ENCODE peak calls at places on chromosomes 7 and 10, in eight cellular contexts. C, L, I, A, K, R, S and M are unnamed samples.
A peak's percentile ranks its signal among the peaks of the same experiment; 100 is the strongest.

GRCh38 chr7:131899271-131900030 is 343.0 kb upstream of the PODXL start:
- DNase-seq in K (no peak), C (no peak), S (no peak), I (no peak), R (no peak), L (no peak), A (no peak), M (no peak)

GRCh38 chr10:131567279-131568162 is 256.0 kb upstream of the TCERG1L start:
- DNase-seq in L (no peak), C (no peak), A (no peak), I (no peak), S (no peak), R (no peak), K (no peak), M (no peak)

GRCh38 chr10:97882142-97883091 is 32.8 kb downstream of the GOLGA7B start:
- DNase-seq in S (no peak), L (peak; percentile 67), A (no peak), K (no peak), C (no peak), I (no peak), R (peak; percentile 80), M (peak; percentile 83)

GRCh38 chr7:148883233-148884048 is 650 bp downstream of the EZH2 start:
- DNase-seq in C (peak; percentile 48), K (peak; percentile 69), L (no peak), I (peak; percentile 66), R (peak; percentile 21), A (no peak), S (peak; percentile 49), M (no peak)

GRCh38 chr7:131013716-131014115 is 279.7 kb upstream of the KLF14 start:
- DNase-seq in S (no peak), I (no peak), R (no peak), C (no peak), A (no peak), K (no peak), L (no peak), M (no peak)

GRCh38 chr7:36507868-36508440 is 118.3 kb downstream of the ANLN start:
- DNase-seq in A (no peak), L (no peak), R (no peak), C (no peak), I (no peak), K (no peak), S (no peak), M (no peak)

GRCh38 chr7:1025747-1026581 is 18.4 kb upstream of the GPR146 start:
- DNase-seq in C (no peak), A (no peak), S (no peak), I (no peak), K (no peak), R (peak; percentile 97), L (no peak), M (no peak)

GRCh38 chr7:148299335-148299734 is 291.2 kb upstream of the C7orf33 start:
- DNase-seq in S (no peak), R (peak; percentile 6), L (no peak), K (no peak), A (no peak), C (no peak), I (no peak), M (no peak)

GRCh38 chr7:118312966-118313365 is 88.5 kb downstream of the ANKRD7 start:
- DNase-seq in L (no peak), S (no peak), A (no peak), K (no peak), I (no peak), R (no peak), C (no peak), M (no peak)

GRCh38 chr10:24724381-24725228 is 918 bp upstream of the ARHGAP21 start:
- DNase-seq in R (peak; percentile 98), L (peak; percentile 97), C (peak; percentile 97), S (peak; percentile 92), K (peak; percentile 98), A (peak; percentile 76), I (peak; percentile 99), M (peak; percentile 84)

GRCh38 chr7:103766630-103767029 is 222.8 kb downstream of the RELN start:
- DNase-seq in R (no peak), A (no peak), L (peak; percentile 29), S (no peak), K (no peak), I (no peak), C (peak; percentile 40), M (no peak)

GRCh38 chr10:131274133-131274880 is 37.2 kb downstream of the TCERG1L start:
- DNase-seq in C (no peak), S (no peak), I (no peak), A (no peak), R (no peak), L (no peak), K (no peak), M (no peak)

GRCh38 chr10:62384057-62384446 is 9.9 kb downstream of the ZNF365 start:
- DNase-seq in I (no peak), R (no peak), S (no peak), C (peak; percentile 66), L (peak; percentile 62), A (no peak), K (no peak), M (peak; percentile 68)

GRCh38 chr10:29392376-29393021 is 103.6 kb downstream of the LYZL1 start:
- DNase-seq in C (no peak), K (peak; percentile 78), I (peak; percentile 64), R (peak; percentile 46), A (no peak), L (peak; percentile 51), S (no peak), M (peak; percentile 10)
- TF ChIP-seq CTCF in C (peak; percentile 77), K (peak; percentile 90), I (peak; percentile 92), R (peak; percentile 67), A (peak; percentile 65), L (peak; percentile 74), S (peak; percentile 92), M (peak; percentile 88)

GRCh38 chr7:129438281-129438838 is 4.1 kb downstream of the STRIP2 start:
- DNase-seq in C (no peak), K (no peak), S (no peak), L (no peak), I (no peak), R (no peak), A (no peak), M (no peak)
- TF ChIP-seq CTCF in C (no peak), K (no peak), S (no peak), L (no peak), I (no peak), R (no peak), A (no peak), M (no peak)

GRCh38 chr7:128030263-128030998 is 806 bp downstream of the LRRC4 start:
- DNase-seq in K (peak; percentile 76), A (no peak), S (no peak), C (no peak), I (peak; percentile 30), L (no peak), R (no peak), M (no peak)

GRCh38 chr7:128032605-128033235 is 1.5 kb upstream of the LRRC4 start:
- DNase-seq in A (no peak), I (no peak), S (no peak), L (no peak), C (no peak), K (no peak), R (no peak), M (no peak)

GRCh38 chr7:128033246-128033645 is 2.0 kb upstream of the LRRC4 start:
- DNase-seq in I (no peak), C (no peak), A (no peak), L (no peak), S (no peak), K (no peak), R (no peak), M (no peak)

GRCh38 chr7:128030999-128031681 is at the start of gene LRRC4:
- DNase-seq in L (peak; percentile 39), S (no peak), R (no peak), I (peak; percentile 57), K (peak; percentile 85), C (no peak), A (no peak), M (no peak)

DNA sequence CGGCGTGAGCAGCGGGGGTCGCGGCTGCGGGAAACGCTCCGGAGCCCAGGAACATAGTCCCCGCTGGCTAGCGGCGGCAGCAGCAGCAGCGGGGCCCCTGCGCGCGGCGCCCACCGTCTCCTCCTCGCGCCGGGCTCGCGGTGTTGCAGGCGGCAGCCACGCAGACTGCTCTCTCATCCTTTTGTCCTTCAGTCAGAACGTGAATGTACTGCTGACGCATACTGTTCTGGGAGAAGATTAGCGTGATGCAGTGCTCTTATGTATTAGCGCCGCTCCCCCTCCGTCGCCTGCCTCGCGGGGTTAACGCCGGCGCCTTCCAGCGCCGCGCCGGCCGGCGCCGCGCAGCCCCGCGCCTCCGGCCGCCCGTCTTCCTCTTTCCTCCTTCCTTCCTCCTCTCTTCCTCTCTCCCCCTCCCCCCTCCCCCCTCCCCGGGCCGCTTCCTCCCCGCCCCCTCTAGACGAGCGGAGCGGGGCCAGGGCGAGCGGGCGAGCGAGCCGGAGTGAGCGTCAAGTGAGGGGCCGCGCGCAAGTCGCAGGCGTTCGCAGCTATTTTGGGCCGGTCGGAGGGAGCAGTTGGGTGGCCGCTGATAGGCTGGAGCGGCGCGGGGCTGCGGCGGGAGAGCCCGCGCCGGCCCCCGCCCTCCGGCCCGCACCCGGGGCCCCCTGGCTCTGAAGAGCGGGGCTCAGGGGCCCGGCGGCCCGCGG is 816 bp upstream of the LRRC4 start:
- DNase-seq in L (peak; percentile 92), A (peak; percentile 65), S (peak; percentile 62), K (peak; percentile 90), C (no peak), I (peak; percentile 70), R (peak; percentile 52), M (peak; percentile 74)
- TF ChIP-seq CTCF in L (peak; percentile 15), A (peak; percentile 43), S (no peak), K (peak; percentile 33), C (no peak), I (peak; percentile 8), R (no peak), M (peak; percentile 21)

GRCh38 chr10:110684800-110685446 is 40.8 kb downstream of the RBM20 start:
- DNase-seq in K (no peak), C (no peak), R (no peak), S (no peak), I (no peak), A (no peak), L (peak; percentile 73), M (no peak)

GRCh38 chr10:110682348-110682747 is 38.2 kb downstream of the RBM20 start:
- DNase-seq in C (no peak), L (no peak), R (no peak), I (no peak), K (no peak), A (no peak), S (no peak), M (no peak)

GRCh38 chr10:110680473-110681020 is 36.4 kb downstream of the RBM20 start:
- DNase-seq in K (no peak), A (no peak), R (no peak), C (no peak), L (no peak), S (no peak), I (no peak), M (no peak)

GRCh38 chr10:110679633-110680472 is 35.7 kb downstream of the RBM20 start:
- DNase-seq in C (no peak), A (no peak), I (no peak), R (no peak), S (no peak), K (no peak), L (no peak), M (no peak)

DNA sequence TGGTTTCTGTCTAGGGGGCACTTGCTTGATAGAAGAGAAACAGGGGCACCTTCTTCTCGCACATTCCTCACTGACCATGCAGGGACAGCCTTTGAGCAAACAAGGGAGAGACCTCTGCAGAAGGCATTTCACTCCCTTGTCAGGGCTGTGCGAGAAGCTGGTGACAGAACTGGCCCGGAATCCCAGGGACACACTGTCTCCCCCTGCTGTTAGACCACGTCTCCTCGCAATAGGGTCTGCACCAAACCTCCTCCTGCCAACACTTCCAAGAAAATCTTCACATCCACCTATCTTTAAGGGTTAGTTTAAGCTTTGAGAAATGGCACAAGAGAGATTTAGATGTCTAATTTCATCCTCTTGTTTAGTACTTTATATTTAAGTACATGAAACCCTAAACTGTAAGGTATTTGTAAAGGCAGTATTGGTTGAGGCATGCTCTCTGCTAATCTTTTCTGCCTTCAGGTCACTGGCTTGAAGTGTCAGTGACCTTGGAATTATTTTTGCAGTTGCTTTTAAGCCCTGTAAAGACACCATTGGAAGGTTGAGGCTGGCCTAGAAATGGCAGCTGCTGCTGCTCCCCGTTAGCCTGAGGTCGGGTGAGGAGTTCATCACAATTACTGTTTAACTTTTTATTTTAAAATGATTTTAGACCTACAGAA is 37.0 kb downstream of the RBM20 start:
- DNase-seq in I (peak; percentile 67), C (no peak), S (no peak), R (peak; percentile 40), K (peak; percentile 82), L (peak; percentile 36), A (no peak), M (no peak)
- TF ChIP-seq CTCF in I (peak; percentile 71), C (peak; percentile 33), S (peak; percentile 18), R (peak; percentile 20), K (peak; percentile 77), L (peak; percentile 63), A (peak; percentile 64), M (peak; percentile 47)